ENCODE peak calls at places on chromosomes 3 and 15, in ten cellular contexts. G is CD4-positive, alpha-beta T cell; C is ovary; N is dorsolateral prefrontal cortex; O is tibial nerve; F is psoas muscle; I is kidney epithelial cell; A is heart right ventricle; B is left ventricle myocardium inferior; K is tibial artery. L is an unnamed sample. For H3K27me3, the result is how much of the 10 kb centered on the place peaks cover.

GRCh38 chr15:63915209-63915887 is 81.6 kb upstream of the HERC1 start:
- DNase-seq in I (no peak), K (peak), N (no peak), C (no peak), O (no peak), F (no peak), B (no peak), G (no peak), A (peak), L (no peak)

GRCh38 chr3:10389341-10389740 is 68.4 kb upstream of the SEC13 start:
- DNase-seq in K (no peak), C (no peak), I (no peak), O (no peak), F (no peak), A (no peak), G (no peak), B (no peak), N (no peak), L (no peak)

GRCh38 chr3:197293605-197294237 is 4.7 kb downstream of the DLG1 start:
- DNase-seq in C (no peak), G (no peak), I (no peak), N (no peak), B (no peak), F (no peak), O (no peak), K (no peak), A (no peak), L (no peak)

GRCh38 chr3:32453346-32453745 is 49.3 kb downstream of the CMTM6 start:
- DNase-seq in G (no peak), K (no peak), N (no peak), C (no peak), F (no peak), O (no peak), I (no peak), A (no peak), B (no peak), L (no peak)

GRCh38 chr3:42505203-42505848 is 2.9 kb downstream of the VIPR1 start:
- DNase-seq in A (no peak), K (peak), G (no peak), I (no peak), C (no peak), N (no peak), B (no peak), O (no peak), F (no peak), L (no peak)

GRCh38 chr3:146625117-146625775 is 20.1 kb upstream of the PLSCR5 start:
- DNase-seq in B (no peak), I (no peak), N (no peak), F (no peak), O (no peak), K (no peak), A (no peak), G (no peak), C (no peak), L (no peak)

GRCh38 chr3:15647629-15648167 is 46.2 kb downstream of the BTD start:
- DNase-seq in A (peak), C (no peak), N (no peak), G (no peak), K (no peak), B (no peak), F (no peak), I (peak), O (no peak), L (no peak)

GRCh38 chr3:63937661-63938651 is 25.8 kb upstream of the SCAANT1 start:
- DNase-seq in A (no peak), B (no peak), O (no peak), G (no peak), K (no peak), C (no peak), I (peak), N (no peak), F (no peak), L (peak)

GRCh38 chr3:136626448-136626847 is 125.7 kb downstream of the STAG1 start:
- DNase-seq in N (no peak), K (no peak), I (no peak), C (no peak), G (no peak), O (no peak), A (no peak), F (no peak), B (no peak), L (no peak)

GRCh38 chr3:44355634-44356033 is 17.1 kb downstream of the TCAIM start:
- DNase-seq in F (no peak), G (no peak), N (no peak), I (no peak), A (peak), O (peak), C (no peak), B (no peak), K (no peak), L (no peak)

GRCh38 chr15:48121849-48122248 is 1.1 kb downstream of the SLC24A5 start:
- DNase-seq in F (no peak), K (no peak), I (no peak), C (no peak), B (no peak), G (no peak), A (no peak), N (no peak), O (no peak), L (no peak)

GRCh38 chr15:77538793-77539487 is 93.8 kb downstream of the LINGO1 start:
- DNase-seq in O (no peak), F (no peak), C (no peak), K (peak), B (no peak), N (no peak), G (no peak), A (no peak), I (no peak), L (peak)

GRCh38 chr3:52104664-52105281 is 48.4 kb upstream of the DUSP7 start:
- DNase-seq in B (no peak), I (no peak), N (no peak), O (no peak), G (no peak), K (no peak), F (no peak), A (no peak), C (no peak), L (peak)

GRCh38 chr15:89129123-89129815 is 41.0 kb downstream of the ABHD2 start:
- DNase-seq in I (no peak), C (peak), B (no peak), F (no peak), O (no peak), G (peak), K (peak), N (no peak), A (no peak), L (peak)

GRCh38 chr3:184387174-184387714 is 7.4 kb downstream of the CHRD start:
- DNase-seq in K (no peak), G (no peak), B (no peak), A (no peak), I (no peak), N (no peak), O (no peak), F (no peak), C (no peak), L (no peak)

GRCh38 chr15:49570174-49570573 is 50.4 kb downstream of the FAM227B start:
- DNase-seq in F (no peak), K (no peak), C (no peak), I (no peak), O (no peak), G (no peak), A (no peak), N (no peak), B (no peak), L (no peak)

GRCh38 chr3:106745344-106746168 is 631.7 kb upstream of the CCDC54 start:
- DNase-seq in A (no peak), O (no peak), C (no peak), F (no peak), G (no peak), N (no peak), B (no peak), I (no peak), K (no peak), L (no peak)

GRCh38 chr3:133135303-133135702 is 97.1 kb downstream of the TMEM108 start:
- DNase-seq in K (no peak), G (no peak), F (no peak), A (no peak), B (no peak), N (no peak), C (no peak), O (no peak), I (no peak), L (no peak)

GRCh38 chr15:62464705-62465104 is 299.6 kb upstream of the C2CD4B start:
- DNase-seq in I (no peak), N (no peak), O (no peak), A (no peak), C (no peak), G (no peak), F (no peak), K (peak), B (no peak), L (no peak)

GRCh38 chr3:187041362-187042061 is 97.8 kb downstream of the RPL39L start:
- DNase-seq in K (no peak), B (no peak), I (no peak), C (no peak), F (no peak), G (no peak), O (no peak), A (no peak), N (no peak), L (no peak)

GRCh38 chr15:79329186-79329611 is 18.3 kb downstream of the TMED3 start:
- DNase-seq in A (no peak), I (no peak), K (no peak), O (no peak), F (no peak), G (no peak), B (no peak), C (no peak), N (no peak), L (no peak)

GRCh38 chr3:13853978-13854296 is 25.9 kb downstream of the WNT7A start:
- DNase-seq in B (no peak), G (no peak), F (no peak), C (no peak), O (no peak), I (peak), K (no peak), A (no peak), N (no peak), L (no peak)

GRCh38 chr3:138317687-138318086 is 12.0 kb downstream of the NME9 start:
- DNase-seq in G (no peak), A (no peak), F (peak), B (no peak), O (no peak), I (no peak), C (no peak), N (no peak), K (no peak), L (no peak)
- TF ChIP-seq CTCF in G (no peak), A (no peak), F (no peak), B (no peak), O (no peak), I (no peak), C (no peak), N (no peak), K (no peak), L (no peak)

GRCh38 chr15:45123397-45123796 is 6.3 kb downstream of the DUOXA1 start:
- DNase-seq in O (no peak), G (no peak), K (no peak), N (no peak), F (no peak), I (no peak), A (no peak), B (no peak), C (no peak), L (peak)
- H3K27me3 ChIP-seq in O (half or more), G (under half), K (under half), N (under half), F (under half), I (under half), A (under half), B (half or more), C (under half), L (under half)

GRCh38 chr3:168094877-168095610 is 680 bp downstream of the GOLIM4 start:
- DNase-seq in A (peak), G (no peak), O (peak), K (peak), B (peak), C (peak), N (peak), I (no peak), F (peak), L (peak)
- TF ChIP-seq CTCF in A (peak), G (no peak), O (no peak), K (peak), B (peak), C (no peak), N (peak), I (peak), F (peak), L (no peak)

GRCh38 chr15:41513282-41514227 is at the start of gene LTK:
- DNase-seq in N (no peak), B (no peak), A (no peak), I (no peak), K (no peak), F (no peak), G (no peak), O (no peak), C (no peak), L (peak)

GRCh38 chr15:41510728-41511127 is 2.9 kb downstream of the LTK start:
- DNase-seq in O (no peak), C (no peak), I (no peak), N (no peak), G (no peak), K (no peak), B (no peak), A (no peak), F (no peak), L (no peak)

GRCh38 chr15:41511331-41512077 is 2.1 kb downstream of the LTK start:
- DNase-seq in K (no peak), A (no peak), G (no peak), N (no peak), O (no peak), B (no peak), F (no peak), C (no peak), I (no peak), L (no peak)

GRCh38 chr15:41512512-41513281 is 930 bp downstream of the LTK start:
- DNase-seq in B (no peak), O (no peak), N (no peak), K (no peak), G (no peak), A (no peak), I (no peak), F (no peak), C (no peak), L (no peak)

DNA sequence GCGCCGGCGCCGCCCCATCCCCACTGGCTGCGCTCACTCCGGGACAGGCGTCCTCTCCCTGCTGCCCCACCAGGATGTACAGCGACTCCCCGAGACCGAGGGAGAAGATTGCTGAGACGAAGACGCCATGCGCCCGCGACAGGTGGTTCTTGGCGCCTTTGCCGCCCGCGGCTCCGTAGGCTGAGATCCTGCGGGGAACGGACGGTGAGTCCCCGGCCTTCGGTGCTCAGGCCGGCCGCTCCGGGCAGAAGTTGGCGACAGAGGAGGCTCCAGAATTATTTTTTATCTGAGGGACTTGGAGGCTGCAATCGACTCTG is 1.6 kb downstream of the LTK start:
- DNase-seq in K (no peak), F (no peak), A (no peak), I (no peak), O (no peak), N (no peak), B (no peak), C (no peak), G (no peak), L (no peak)
- H3K27me3 ChIP-seq in K (under half), F (under half), A (under half), I (under half), O (half or more), N (under half), B (under half), C (under half), G (under half), L (under half)

DNA sequence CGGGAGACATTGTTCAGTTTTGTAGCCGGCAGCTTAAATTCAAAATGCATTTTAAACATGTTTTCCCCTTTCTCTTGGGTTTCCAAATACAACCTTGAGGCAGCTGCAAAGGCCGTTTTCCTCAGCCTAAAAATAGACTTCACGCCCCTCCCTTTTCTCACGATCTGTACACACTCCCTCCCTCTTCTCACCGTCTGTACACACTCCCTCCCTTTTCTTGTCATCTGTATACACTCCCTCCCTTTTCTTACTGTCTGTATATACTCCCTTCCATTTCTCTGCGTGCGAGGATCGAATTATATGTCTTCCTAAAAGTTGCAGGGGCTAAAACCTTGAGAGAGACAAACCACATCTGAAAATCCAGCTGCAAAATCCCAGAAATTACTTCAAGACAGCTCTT is 8.9 kb downstream of the MUC4 start:
- DNase-seq in F (no peak), K (no peak), O (no peak), C (no peak), B (no peak), I (no peak), A (no peak), G (no peak), N (no peak), L (no peak)
- TF ChIP-seq CTCF in F (no peak), K (no peak), O (no peak), C (no peak), B (no peak), I (no peak), A (no peak), G (no peak), N (no peak), L (no peak)

GRCh38 chr3:27713435-27713880 is 8.7 kb downstream of the EOMES start:
- DNase-seq in F (no peak), O (no peak), G (no peak), B (no peak), I (no peak), C (no peak), K (no peak), N (no peak), A (no peak), L (no peak)

GRCh38 chr3:27712136-27713065 is 9.7 kb downstream of the EOMES start:
- DNase-seq in N (peak), F (peak), C (peak), O (peak), G (peak), A (peak), B (peak), I (peak), K (peak), L (peak)

GRCh38 chr3:27714692-27715453 is 7.2 kb downstream of the EOMES start:
- DNase-seq in B (no peak), F (no peak), O (no peak), I (no peak), A (no peak), K (no peak), G (no peak), N (no peak), C (no peak), L (peak)

GRCh38 chr3:27714101-27714526 is 8.0 kb downstream of the EOMES start:
- DNase-seq in B (no peak), K (no peak), O (no peak), F (no peak), C (no peak), G (no peak), I (no peak), A (no peak), N (no peak), L (no peak)

GRCh38 chr3:27713066-27713400 is 9.1 kb downstream of the EOMES start:
- DNase-seq in G (no peak), B (no peak), C (no peak), F (no peak), K (no peak), N (no peak), O (no peak), A (no peak), I (no peak), L (no peak)
- H3K27me3 ChIP-seq in G (under half), B (half or more), C (under half), F (under half), K (under half), N (half or more), O (half or more), A (half or more), I (half or more), L (half or more)